ENCODE peak calls at places on chromosome 18, in four cellular contexts. S, N, G and O are unnamed samples.
A peak's percentile ranks its signal among the peaks of the same experiment; 100 is the strongest.

GRCh38 chr18:55012041-55012440 is 52.8 kb upstream of the CCDC68 start:
- DNase-seq in N (no peak), S (no peak), G (no peak), O (no peak)

GRCh38 chr18:31248783-31249521 is 69.0 kb upstream of the DSG1 start:
- DNase-seq in G (no peak), S (no peak), N (no peak), O (peak; percentile 96)

GRCh38 chr18:37483221-37483971 is 82.2 kb downstream of the CELF4 start:
- DNase-seq in N (no peak), S (peak; percentile 33), G (no peak), O (peak; percentile 27)

GRCh38 chr18:74465775-74466174 is 8.7 kb upstream of the DIPK1C start:
- DNase-seq in N (no peak), G (no peak), S (no peak), O (no peak)

GRCh38 chr18:34729740-34730338 is 19.7 kb downstream of the DTNA start:
- DNase-seq in N (no peak), S (peak; percentile 85), G (no peak), O (no peak)

GRCh38 chr18:38956068-38956467 is 1390.5 kb upstream of the CELF4 start:
- DNase-seq in G (no peak), S (no peak), N (no peak), O (no peak)

GRCh38 chr18:43789234-43790000 is 512.1 kb upstream of the SYT4 start:
- DNase-seq in S (no peak), G (no peak), N (no peak), O (no peak)

GRCh38 chr18:8257851-8258434 is 351.3 kb upstream of the RAB12 start:
- DNase-seq in N (no peak), G (no peak), S (peak; percentile 44), O (no peak)

GRCh38 chr18:33751613-33752221 is 173.7 kb downstream of the ASXL3 start:
- DNase-seq in S (no peak), N (no peak), G (peak; percentile 9), O (no peak)

GRCh38 chr18:29012364-29012763 is 835.4 kb upstream of the CDH2 start:
- DNase-seq in S (no peak), G (no peak), N (no peak), O (no peak)

GRCh38 chr18:48765053-48765452 is 185.7 kb downstream of the SMAD7 start:
- DNase-seq in G (no peak), N (no peak), S (no peak), O (no peak)

GRCh38 chr18:55647331-55647730 is 59.3 kb upstream of the TCF4 start:
- DNase-seq in S (no peak), G (no peak), N (no peak), O (no peak)

GRCh38 chr18:49274188-49274714 is 186.2 kb downstream of the DYM start:
- DNase-seq in G (no peak), S (no peak), N (no peak), O (no peak)

GRCh38 chr18:832085-832681 is 20.1 kb upstream of the YES1 start:
- DNase-seq in N (no peak), G (no peak), S (peak; percentile 12), O (no peak)

GRCh38 chr18:36185157-36185556 is 2.1 kb upstream of the MOCOS start:
- DNase-seq in G (no peak), N (no peak), S (no peak), O (no peak)

GRCh38 chr18:42351455-42351854 is 396.4 kb downstream of the PIK3C3 start:
- DNase-seq in S (no peak), N (no peak), G (no peak), O (no peak)

GRCh38 chr18:13418013-13418710 is 199.6 kb downstream of the LDLRAD4 start:
- DNase-seq in G (peak; percentile 20), S (no peak), N (no peak), O (no peak)

GRCh38 chr18:49028801-49029506 is 78.2 kb upstream of the SMAD7 start:
- DNase-seq in G (no peak), S (no peak), N (no peak), O (no peak)

GRCh38 chr18:42675810-42676209 is 439.7 kb downstream of the RIT2 start:
- DNase-seq in S (no peak), N (no peak), G (no peak), O (no peak)

GRCh38 chr18:4260107-4260506 is 195.0 kb downstream of the DLGAP1 start:
- DNase-seq in N (no peak), G (no peak), S (no peak), O (no peak)

GRCh38 chr18:6521804-6522418 is 107.2 kb upstream of the L3MBTL4 start:
- DNase-seq in G (peak; percentile 85), S (peak; percentile 13), N (peak; percentile 54), O (peak; percentile 56)

GRCh38 chr18:24463233-24463775 is 2.9 kb downstream of the HRH4 start:
- DNase-seq in G (no peak), S (no peak), N (no peak), O (no peak)

GRCh38 chr18:41391616-41392610 is 563.1 kb upstream of the PIK3C3 start:
- DNase-seq in S (peak; percentile 40), G (peak; percentile 54), N (no peak), O (peak; percentile 34)

GRCh38 chr18:63302647-63303405 is 16.7 kb downstream of the BCL2 start:
- DNase-seq in G (no peak), S (peak; percentile 39), N (no peak), O (no peak)

GRCh38 chr18:42181474-42181873 is 226.4 kb downstream of the PIK3C3 start:
- DNase-seq in G (no peak), N (no peak), S (no peak), O (no peak)

GRCh38 chr18:59729781-59730180 is 32.6 kb upstream of the CCBE1 start:
- DNase-seq in G (peak; percentile 98), N (no peak), S (no peak), O (peak; percentile 38)

DNA sequence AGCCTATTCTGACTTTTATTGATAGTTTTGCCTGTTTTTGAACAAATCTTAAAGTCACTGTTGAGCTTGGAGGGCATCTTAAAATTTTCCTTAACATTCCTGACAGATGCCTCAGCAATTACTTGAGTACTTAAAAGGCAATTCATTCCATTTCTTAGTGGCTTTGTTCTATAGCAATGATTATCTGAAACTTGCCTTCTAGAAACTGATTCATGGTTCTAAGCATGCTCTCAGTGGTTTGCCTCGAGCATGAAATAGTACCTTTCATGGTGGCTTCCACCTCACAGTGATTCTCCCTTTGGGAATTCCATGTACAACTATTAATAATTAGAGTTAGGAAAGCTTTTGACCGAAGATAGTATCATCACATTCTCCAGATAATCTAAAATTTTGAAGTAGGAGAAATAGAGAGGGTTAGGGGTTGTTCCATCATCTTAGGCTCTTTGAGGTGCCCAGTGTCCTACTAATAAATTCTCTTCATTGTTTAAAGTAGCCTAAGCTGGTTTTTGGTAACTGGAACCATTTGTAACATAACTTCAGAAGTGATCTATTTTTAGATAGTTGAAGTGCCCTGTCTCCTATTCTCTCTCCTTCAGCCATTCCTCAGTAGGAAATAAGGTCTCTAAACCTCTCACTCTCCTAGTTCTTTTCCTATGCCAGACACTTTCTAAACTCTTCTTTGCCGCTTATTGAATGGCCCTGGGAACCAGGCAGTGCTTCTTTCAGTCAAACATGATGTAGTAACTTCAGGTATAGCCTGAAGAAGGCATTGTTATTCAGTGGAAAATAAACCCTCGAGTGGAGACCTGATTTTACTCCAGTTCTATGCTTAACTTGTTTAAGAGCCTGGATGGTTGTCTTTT is 156.1 kb downstream of the HAUS1 start:
- DNase-seq in S (no peak), G (peak; percentile 48), N (no peak), O (peak; percentile 88)
- H3K4me1 ChIP-seq in S (peaks cover 27% of the 10 kb centered on the region), G (peaks cover 19% of the 10 kb centered on the region), N (no peaks in the 10 kb centered on the region), O (peaks cover 47% of the 10 kb centered on the region)

GRCh38 chr18:22203892-22204536 is 34.6 kb downstream of the GATA6 start:
- DNase-seq in G (no peak), S (no peak), N (no peak), O (no peak)

GRCh38 chr18:22200611-22201225 is 31.3 kb downstream of the GATA6 start:
- DNase-seq in N (no peak), G (no peak), S (no peak), O (no peak)

GRCh38 chr18:22207022-22207758 is 37.8 kb downstream of the GATA6 start:
- DNase-seq in N (no peak), G (no peak), S (no peak), O (no peak)

GRCh38 chr18:22203035-22203434 is 33.6 kb downstream of the GATA6 start:
- DNase-seq in S (no peak), G (no peak), N (no peak), O (no peak)

GRCh38 chr18:22204996-22205395 is 35.6 kb downstream of the GATA6 start:
- DNase-seq in S (no peak), N (no peak), G (no peak), O (no peak)
- H3K27me3 ChIP-seq in S (no peaks in the 10 kb centered on the region), N (no peaks in the 10 kb centered on the region), G (no peaks in the 10 kb centered on the region), O (no peaks in the 10 kb centered on the region)

DNA sequence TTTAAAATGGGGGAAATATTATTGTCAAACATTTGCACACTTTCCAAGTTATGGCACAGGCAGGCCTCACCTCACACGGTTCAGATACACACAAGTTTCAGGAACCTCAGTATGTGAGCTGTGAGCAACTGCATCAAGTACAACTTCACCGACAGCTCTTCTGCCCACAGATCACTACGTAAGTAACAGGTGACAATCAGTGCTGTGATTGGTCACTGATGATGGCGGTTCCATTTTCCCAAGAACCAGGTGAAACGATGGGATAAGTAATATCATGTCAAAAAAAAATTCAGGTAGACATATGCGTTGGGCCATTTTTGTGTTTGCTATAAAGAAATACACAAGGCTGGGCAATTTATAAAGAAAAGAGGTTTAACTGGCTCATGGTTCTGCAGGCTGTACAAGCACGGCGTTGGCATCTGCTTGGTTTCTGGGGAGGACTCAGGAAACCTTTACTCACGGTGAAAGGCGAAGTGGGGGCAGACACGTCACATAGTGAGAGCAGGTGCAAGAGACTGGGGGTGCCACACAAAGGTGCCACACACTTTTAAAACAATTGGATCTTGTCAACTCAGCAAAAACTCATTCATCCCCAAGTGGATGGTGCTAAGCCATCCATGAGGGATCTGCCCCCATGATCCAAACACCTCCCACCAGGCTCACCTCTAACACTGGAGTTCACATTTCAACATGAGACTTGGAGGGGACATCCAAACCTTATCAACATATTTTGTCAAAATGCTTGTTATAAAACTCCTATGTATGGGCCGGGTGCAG is 57.9 kb downstream of the LPIN2 start:
- DNase-seq in G (no peak), S (no peak), N (no peak), O (no peak)
- H3K4me1 ChIP-seq in G (no peaks in the 10 kb centered on the region), S (peaks cover 17% of the 10 kb centered on the region), N (no peaks in the 10 kb centered on the region), O (no peaks in the 10 kb centered on the region)

DNA sequence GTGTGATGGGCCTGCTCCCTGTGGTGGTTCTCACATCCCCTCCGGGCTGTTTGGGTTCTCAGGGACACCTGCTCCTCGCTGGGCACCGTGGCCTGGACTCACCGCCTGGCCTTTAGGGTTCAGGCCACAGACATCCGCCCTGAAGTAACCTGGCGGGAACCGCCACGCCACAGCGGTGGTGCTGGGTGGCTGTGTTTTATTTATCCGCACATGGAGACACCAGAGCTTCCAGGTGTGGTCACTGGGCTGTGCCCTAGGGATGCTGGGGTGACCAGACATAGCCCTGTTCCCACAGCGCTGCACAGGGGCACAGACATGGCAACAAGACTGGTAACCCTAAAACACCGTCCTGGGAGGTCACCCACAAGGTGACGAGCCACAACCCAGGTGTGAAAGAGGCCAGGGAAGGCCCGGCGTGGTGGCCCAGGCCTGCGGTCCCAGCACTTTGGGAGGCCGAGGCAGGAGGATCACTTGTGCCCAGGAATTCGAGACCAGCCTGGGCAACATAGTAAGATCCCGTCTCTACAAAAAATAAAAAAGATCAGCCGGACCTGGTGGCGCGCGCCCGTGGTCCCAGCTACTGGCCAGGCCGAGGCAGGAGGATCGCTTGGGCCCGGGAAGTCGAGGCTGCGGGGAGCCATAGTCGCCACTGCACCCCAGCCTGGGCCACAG is 649 bp upstream of the HSBP1L1 start:
- DNase-seq in G (no peak), N (no peak), S (no peak), O (no peak)
- H3K27me3 ChIP-seq in G (no peaks in the 10 kb centered on the region), N (no peaks in the 10 kb centered on the region), S (no peaks in the 10 kb centered on the region), O (no peaks in the 10 kb centered on the region)